ENCODE peak calls at places on chromosomes 16 and 17, in four cellular contexts. X, C, Z and O are unnamed samples.

GRCh38 chr17:47686661-47687327 is 7.2 kb upstream of the TBKBP1 start:
- DNase-seq in X (no peak), C (no peak), Z (no peak), O (no peak)

GRCh38 chr17:30570596-30571265 is 93.5 kb downstream of the GOSR1 start:
- DNase-seq in X (no peak), C (no peak), Z (peak; percentile 46), O (no peak)

GRCh38 chr16:53952215-53953208 is 248.6 kb downstream of the FTO start:
- DNase-seq in X (no peak), C (no peak), Z (peak; percentile 14), O (peak; percentile 7)

GRCh38 chr17:29005562-29005887 is 308 bp downstream of the SEZ6 start:
- DNase-seq in X (no peak), C (no peak), Z (no peak), O (no peak)

GRCh38 chr17:57868007-57868774 is 18.3 kb upstream of the MRPS23 start:
- DNase-seq in X (peak; percentile 94), C (no peak), Z (no peak), O (peak; percentile 97)

GRCh38 chr16:47028767-47029377 is 55.4 kb upstream of the DNAJA2 start:
- DNase-seq in X (no peak), C (no peak), Z (no peak), O (no peak)

GRCh38 chr16:6016530-6017184 is 919.1 kb upstream of the EEF2KMT start:
- DNase-seq in X (no peak), C (no peak), Z (peak; percentile 65), O (no peak)

GRCh38 chr17:65055708-65056638 is 567 bp downstream of the GNA13 start:
- DNase-seq in X (peak; percentile 16), C (peak; percentile 33), Z (peak; percentile 42), O (peak; percentile 67)

GRCh38 chr16:77971306-77972131 is 50.8 kb upstream of the CLEC3A start:
- DNase-seq in X (peak; percentile 21), C (peak; percentile 77), Z (peak; percentile 72), O (peak; percentile 75)

GRCh38 chr17:74972973-74973328 is 392 bp upstream of the HID1 start:
- DNase-seq in X (no peak), C (no peak), Z (no peak), O (no peak)

GRCh38 chr16:24771132-24771778 is 41.8 kb downstream of the TNRC6A start:
- DNase-seq in X (no peak), C (no peak), Z (no peak), O (no peak)

GRCh38 chr16:75130150-75130771 is 13.7 kb upstream of the LDHD start:
- DNase-seq in X (no peak), C (no peak), Z (no peak), O (no peak)

GRCh38 chr16:84144859-84145639 is at the start of the genes DNAAF1 and HSDL1:
- DNase-seq in X (peak; percentile 80), C (peak; percentile 96), Z (peak; percentile 91), O (peak; percentile 85)

GRCh38 chr16:63789603-63790002 is 1332.3 kb downstream of the CDH11 start:
- DNase-seq in X (no peak), C (no peak), Z (peak; percentile 26), O (no peak)

GRCh38 chr16:21568502-21569189 is 30.7 kb upstream of the METTL9 start:
- DNase-seq in X (no peak), C (no peak), Z (no peak), O (no peak)

GRCh38 chr16:66036775-66037715 is 329.4 kb upstream of the CDH5 start:
- DNase-seq in X (no peak), C (no peak), Z (no peak), O (no peak)

GRCh38 chr16:67016143-67016542 is 12.8 kb upstream of the CBFB start:
- DNase-seq in X (no peak), C (no peak), Z (no peak), O (no peak)

GRCh38 chr16:84913315-84913714 is 93.5 kb downstream of the CRISPLD2 start:
- DNase-seq in X (no peak), C (no peak), Z (no peak), O (no peak)

GRCh38 chr16:30567991-30568638 is 3.4 kb downstream of the ZNF688 start:
- DNase-seq in X (peak; percentile 61), C (peak; percentile 30), Z (peak; percentile 69), O (no peak)

GRCh38 chr17:32227910-32228309 is 37.7 kb upstream of the RHBDL3 start:
- DNase-seq in X (no peak), C (no peak), Z (no peak), O (no peak)

GRCh38 chr17:27360507-27360906 is 66.6 kb downstream of the WSB1 start:
- DNase-seq in X (no peak), C (no peak), Z (no peak), O (no peak)

GRCh38 chr16:30561212-30561816 is 3.1 kb upstream of the ZNF764 start:
- DNase-seq in X (no peak), C (no peak), Z (no peak), O (no peak)